ENCODE peak calls at places on chromosomes 5 and 9, in six cellular contexts. One of them, this sample, is unnamed.

GRCh38 chr9:92974161-92974661 is 26.9 kb downstream of the FGD3 start:
- DNase-seq in D341Med: peak; percentile 12
- DNase-seq in nephron progenitor cell: no peak
- DNase-seq in activated CD4-positive, alpha-beta T cell treated with anti-CD3 and anti-CD28 coated beads, Interleukin-2, amount 50 U/mL, for 1 hour: no peak
- DNase-seq in upper lobe of right lung: peak; percentile 70
- DNase-seq in effector memory CD4-positive, alpha-beta T cell: no peak
- DNase-seq in this sample: peak; percentile 73

GRCh38 chr9:86846679-86847078 is 100.6 kb downstream of the GAS1 start:
- DNase-seq in D341Med: no peak
- DNase-seq in nephron progenitor cell: no peak
- DNase-seq in activated CD4-positive, alpha-beta T cell treated with anti-CD3 and anti-CD28 coated beads, Interleukin-2, amount 50 U/mL, for 1 hour: no peak
- DNase-seq in upper lobe of right lung: no peak
- DNase-seq in effector memory CD4-positive, alpha-beta T cell: no peak
- DNase-seq in this sample: no peak

GRCh38 chr5:151773979-151774378 is 2.2 kb downstream of the G3BP1 start:
- DNase-seq in D341Med: no peak
- DNase-seq in nephron progenitor cell: no peak
- DNase-seq in activated CD4-positive, alpha-beta T cell treated with anti-CD3 and anti-CD28 coated beads, Interleukin-2, amount 50 U/mL, for 1 hour: no peak
- DNase-seq in upper lobe of right lung: no peak
- DNase-seq in effector memory CD4-positive, alpha-beta T cell: no peak
- DNase-seq in this sample: no peak

GRCh38 chr9:33185406-33185805 is 18.3 kb upstream of the B4GALT1 start:
- DNase-seq in D341Med: no peak
- DNase-seq in nephron progenitor cell: no peak
- DNase-seq in activated CD4-positive, alpha-beta T cell treated with anti-CD3 and anti-CD28 coated beads, Interleukin-2, amount 50 U/mL, for 1 hour: no peak
- DNase-seq in upper lobe of right lung: no peak
- DNase-seq in effector memory CD4-positive, alpha-beta T cell: no peak
- DNase-seq in this sample: no peak

GRCh38 chr5:176392526-176392925 is 4.0 kb downstream of the HIGD2A start:
- DNase-seq in D341Med: no peak
- DNase-seq in nephron progenitor cell: no peak
- DNase-seq in activated CD4-positive, alpha-beta T cell treated with anti-CD3 and anti-CD28 coated beads, Interleukin-2, amount 50 U/mL, for 1 hour: no peak
- DNase-seq in upper lobe of right lung: no peak
- DNase-seq in effector memory CD4-positive, alpha-beta T cell: no peak
- DNase-seq in this sample: no peak

GRCh38 chr9:14006586-14007198 is 307.2 kb downstream of the NFIB start:
- DNase-seq in D341Med: no peak
- DNase-seq in nephron progenitor cell: no peak
- DNase-seq in activated CD4-positive, alpha-beta T cell treated with anti-CD3 and anti-CD28 coated beads, Interleukin-2, amount 50 U/mL, for 1 hour: no peak
- DNase-seq in upper lobe of right lung: no peak
- DNase-seq in effector memory CD4-positive, alpha-beta T cell: no peak
- DNase-seq in this sample: no peak

GRCh38 chr5:109455598-109456096 is 45.9 kb upstream of the PJA2 start:
- DNase-seq in D341Med: no peak
- DNase-seq in nephron progenitor cell: no peak
- DNase-seq in activated CD4-positive, alpha-beta T cell treated with anti-CD3 and anti-CD28 coated beads, Interleukin-2, amount 50 U/mL, for 1 hour: no peak
- DNase-seq in upper lobe of right lung: no peak
- DNase-seq in effector memory CD4-positive, alpha-beta T cell: no peak
- DNase-seq in this sample: no peak

GRCh38 chr5:150085950-150086715 is at the start of gene CSF1R:
- DNase-seq in D341Med: peak; percentile 10
- DNase-seq in nephron progenitor cell: no peak
- DNase-seq in activated CD4-positive, alpha-beta T cell treated with anti-CD3 and anti-CD28 coated beads, Interleukin-2, amount 50 U/mL, for 1 hour: no peak
- DNase-seq in upper lobe of right lung: peak; percentile 65
- DNase-seq in effector memory CD4-positive, alpha-beta T cell: no peak
- DNase-seq in this sample: no peak

GRCh38 chr5:123874600-123875201 is 362.7 kb downstream of the CSNK1G3 start:
- DNase-seq in D341Med: no peak
- DNase-seq in nephron progenitor cell: no peak
- DNase-seq in activated CD4-positive, alpha-beta T cell treated with anti-CD3 and anti-CD28 coated beads, Interleukin-2, amount 50 U/mL, for 1 hour: no peak
- DNase-seq in upper lobe of right lung: no peak
- DNase-seq in effector memory CD4-positive, alpha-beta T cell: no peak
- DNase-seq in this sample: no peak

This sample was measured in mesenteric fat pad.